ENCODE peak calls at places on chromosome 19, in four cellular contexts. One of them, this sample, is unnamed.

GRCh38 chr19:30386551-30387143 is 14.5 kb downstream of the ZNF536 start:
- DNase-seq in Kasumi-1: no peak
- DNase-seq in HFF-Myc: no peak
- DNase-seq in foreskin melanocyte: no peak
- DNase-seq in this sample: no peak

GRCh38 chr19:51181913-51182419 is 39.9 kb downstream of the SIGLEC7 start:
- DNase-seq in Kasumi-1: peak; percentile 68
- DNase-seq in HFF-Myc: no peak
- DNase-seq in foreskin melanocyte: no peak
- DNase-seq in this sample: no peak

GRCh38 chr19:42111811-42112210 is 20.4 kb downstream of the POU2F2 start:
- DNase-seq in Kasumi-1: no peak
- DNase-seq in HFF-Myc: no peak
- DNase-seq in foreskin melanocyte: no peak
- DNase-seq in this sample: no peak

GRCh38 chr19:16293133-16294085 is 31.2 kb upstream of the KLF2 start:
- DNase-seq in Kasumi-1: peak; percentile 11
- DNase-seq in HFF-Myc: no peak
- DNase-seq in foreskin melanocyte: no peak
- DNase-seq in this sample: peak; percentile 12

GRCh38 chr19:39816287-39817048 is 17.5 kb downstream of the DYRK1B start:
- DNase-seq in Kasumi-1: no peak
- DNase-seq in HFF-Myc: no peak
- DNase-seq in foreskin melanocyte: no peak
- DNase-seq in this sample: no peak

GRCh38 chr19:2846180-2846935 is 5.1 kb downstream of the ZNF555 start:
- DNase-seq in Kasumi-1: no peak
- DNase-seq in HFF-Myc: no peak
- DNase-seq in foreskin melanocyte: no peak
- DNase-seq in this sample: no peak

GRCh38 chr19:18020212-18021067 is 12.5 kb downstream of the ARRDC2 start:
- DNase-seq in Kasumi-1: no peak
- DNase-seq in HFF-Myc: no peak
- DNase-seq in foreskin melanocyte: no peak
- DNase-seq in this sample: no peak

GRCh38 chr19:38120471-38121030 is 103.5 kb downstream of the DPF1 start:
- DNase-seq in Kasumi-1: no peak
- DNase-seq in HFF-Myc: no peak
- DNase-seq in foreskin melanocyte: no peak
- DNase-seq in this sample: no peak

GRCh38 chr19:7397687-7398086 is 49.0 kb downstream of the ARHGEF18 start:
- DNase-seq in Kasumi-1: no peak
- DNase-seq in HFF-Myc: peak; percentile 58
- DNase-seq in foreskin melanocyte: peak; percentile 92
- DNase-seq in this sample: no peak

GRCh38 chr19:54247106-54247930 is 4.7 kb upstream of the LILRA6 start:
- DNase-seq in Kasumi-1: no peak
- DNase-seq in HFF-Myc: no peak
- DNase-seq in foreskin melanocyte: no peak
- DNase-seq in this sample: no peak

GRCh38 chr19:28553005-28553404 is 659.9 kb downstream of the UQCRFS1 start:
- DNase-seq in Kasumi-1: no peak
- DNase-seq in HFF-Myc: no peak
- DNase-seq in foreskin melanocyte: peak; percentile 45
- DNase-seq in this sample: peak; percentile 23

GRCh38 chr19:8601796-8602195 is 8.7 kb downstream of the ADAMTS10 start:
- DNase-seq in Kasumi-1: no peak
- DNase-seq in HFF-Myc: no peak
- DNase-seq in foreskin melanocyte: no peak
- DNase-seq in this sample: no peak

GRCh38 chr19:11580665-11581418 is 3.4 kb upstream of the ACP5 start:
- DNase-seq in Kasumi-1: no peak
- DNase-seq in HFF-Myc: no peak
- DNase-seq in foreskin melanocyte: no peak
- DNase-seq in this sample: no peak

GRCh38 chr19:39969266-39969665 is 1.7 kb upstream of the PSMC4 start:
- DNase-seq in Kasumi-1: no peak
- DNase-seq in HFF-Myc: no peak
- DNase-seq in foreskin melanocyte: no peak
- DNase-seq in this sample: no peak

GRCh38 chr19:35120492-35120891 is 4.9 kb downstream of the FXYD3 start:
- DNase-seq in Kasumi-1: no peak
- DNase-seq in HFF-Myc: peak; percentile 90
- DNase-seq in foreskin melanocyte: no peak
- DNase-seq in this sample: peak; percentile 85

GRCh38 chr19:15443838-15444237 is 5.9 kb downstream of the WIZ start:
- DNase-seq in Kasumi-1: no peak
- DNase-seq in HFF-Myc: no peak
- DNase-seq in foreskin melanocyte: no peak
- DNase-seq in this sample: no peak

GRCh38 chr19:28966737-28967401 is 246.1 kb downstream of the UQCRFS1 start:
- DNase-seq in Kasumi-1: no peak
- DNase-seq in HFF-Myc: no peak
- DNase-seq in foreskin melanocyte: no peak
- DNase-seq in this sample: no peak

GRCh38 chr19:36627057-36627456 is 21.9 kb downstream of the ZNF382 start:
- DNase-seq in Kasumi-1: no peak
- DNase-seq in HFF-Myc: no peak
- DNase-seq in foreskin melanocyte: no peak
- DNase-seq in this sample: no peak

GRCh38 chr19:10192922-10193321 is 1.8 kb downstream of the DNMT1 start:
- DNase-seq in Kasumi-1: no peak
- DNase-seq in HFF-Myc: no peak
- DNase-seq in foreskin melanocyte: no peak
- DNase-seq in this sample: no peak

GRCh38 chr19:54137913-54138776 is 583 bp downstream of the CNOT3 start:
- DNase-seq in Kasumi-1: no peak
- DNase-seq in HFF-Myc: no peak
- DNase-seq in foreskin melanocyte: no peak
- DNase-seq in this sample: no peak

GRCh38 chr19:5913739-5914357 is at the start of gene CAPS:
- DNase-seq in Kasumi-1: no peak
- DNase-seq in HFF-Myc: no peak
- DNase-seq in foreskin melanocyte: no peak
- DNase-seq in this sample: peak; percentile 67

GRCh38 chr19:29622191-29623070 is 16.3 kb downstream of the POP4 start:
- DNase-seq in Kasumi-1: peak; percentile 20
- DNase-seq in HFF-Myc: no peak
- DNase-seq in foreskin melanocyte: no peak
- DNase-seq in this sample: no peak

GRCh38 chr19:6267552-6268381 is 12.0 kb downstream of the MLLT1 start:
- DNase-seq in Kasumi-1: no peak
- DNase-seq in HFF-Myc: no peak
- DNase-seq in foreskin melanocyte: no peak
- DNase-seq in this sample: no peak

GRCh38 chr19:16361254-16361653 is 36.6 kb downstream of the KLF2 start:
- DNase-seq in Kasumi-1: no peak
- DNase-seq in HFF-Myc: no peak
- DNase-seq in foreskin melanocyte: no peak
- DNase-seq in this sample: no peak

GRCh38 chr19:39825531-39826076 is 8.4 kb downstream of the DYRK1B start:
- DNase-seq in Kasumi-1: no peak
- DNase-seq in HFF-Myc: no peak
- DNase-seq in foreskin melanocyte: no peak
- DNase-seq in this sample: no peak

This sample was measured in COLO829.